ENCODE peak calls at places on chromosomes 13 and 19, in nine cellular contexts. D is stimulated activated effector memory CD8-positive, alpha-beta T cell treated with anti-CD3 and anti-CD28 coated beads, Interleukin-12 subunit alpha, Interleukin-12 subunit beta, amount 100 ng/mL, for 72 hours; F is effector CD4-positive, alpha-beta T cell; Y is pancreas; V is AG08395; U is CD8-positive, alpha-beta T cell; S is NB4; T is adrenal gland; N is T-helper 9 cell. C is an unnamed sample.

GRCh38 chr13:95862401-95862800 is 185.5 kb downstream of the DNAJC3 start:
- DNase-seq in D (no peak), F (no peak), Y (no peak), V (peak; percentile 2), U (no peak), S (no peak), T (no peak), N (no peak), C (no peak)

GRCh38 chr13:99176309-99177276 is 24.1 kb upstream of the UBAC2 start:
- DNase-seq in D (peak; percentile 90), F (peak; percentile 76), Y (peak; percentile 72), V (peak; percentile 78), U (peak; percentile 74), S (peak; percentile 76), T (peak; percentile 69), N (peak; percentile 72), C (peak; percentile 83)

GRCh38 chr13:101026736-101027398 is 352.3 kb upstream of the TMTC4 start:
- DNase-seq in D (no peak), F (no peak), Y (no peak), V (no peak), U (no peak), S (no peak), T (no peak), N (no peak), C (no peak)

GRCh38 chr13:39048806-39049205 is 10.6 kb downstream of the NHLRC3 start:
- DNase-seq in D (no peak), F (no peak), Y (no peak), V (no peak), U (no peak), S (no peak), T (no peak), N (no peak), C (no peak)

GRCh38 chr19:50815443-50815842 is 8.1 kb downstream of the KLK1 start:
- DNase-seq in D (no peak), F (no peak), Y (no peak), V (no peak), U (no peak), S (no peak), T (no peak), N (no peak), C (no peak)

GRCh38 chr19:29836409-29836825 is 24.6 kb downstream of the CCNE1 start:
- DNase-seq in D (peak; percentile 75), F (no peak), Y (no peak), V (no peak), U (no peak), S (no peak), T (no peak), N (no peak), C (no peak)

GRCh38 chr19:7681336-7682174 is 922 bp downstream of the TRAPPC5 start:
- DNase-seq in D (peak; percentile 87), F (peak; percentile 79), Y (peak; percentile 72), V (peak; percentile 86), U (peak; percentile 90), S (peak; percentile 99), T (peak; percentile 92), N (peak; percentile 73), C (peak; percentile 82)

GRCh38 chr19:1026189-1027019 is at the start of gene CNN2:
- DNase-seq in D (peak; percentile 91), F (peak; percentile 55), Y (peak; percentile 84), V (peak; percentile 85), U (peak; percentile 52), S (peak; percentile 73), T (peak; percentile 71), N (peak; percentile 55), C (peak; percentile 87)

GRCh38 chr19:7636691-7637373 is at the start of gene STXBP2:
- DNase-seq in D (peak; percentile 92), F (peak; percentile 90), Y (peak; percentile 95), V (peak; percentile 33), U (peak; percentile 92), S (peak; percentile 84), T (peak; percentile 58), N (peak; percentile 96), C (peak; percentile 85)

GRCh38 chr19:34178276-34178614 is 5.9 kb downstream of the LSM14A start:
- DNase-seq in D (peak; percentile 7), F (no peak), Y (no peak), V (no peak), U (no peak), S (no peak), T (no peak), N (no peak), C (no peak)

GRCh38 chr19:15641901-15642491 is 1.3 kb downstream of the CYP4F3 start:
- DNase-seq in D (peak; percentile 28), F (no peak), Y (no peak), V (no peak), U (no peak), S (peak; percentile 86), T (no peak), N (no peak), C (no peak)

GRCh38 chr19:1825909-1826556 is 14.0 kb upstream of the ATP8B3 start:
- DNase-seq in D (peak; percentile 87), F (peak; percentile 75), Y (peak; percentile 84), V (peak; percentile 95), U (peak; percentile 77), S (peak; percentile 64), T (peak; percentile 91), N (peak; percentile 77), C (peak; percentile 77)

GRCh38 chr13:24605923-24606372 is 74.3 kb upstream of the ATP12A start:
- DNase-seq in D (no peak), F (no peak), Y (peak; percentile 28), V (peak; percentile 43), U (no peak), S (peak; percentile 49), T (no peak), N (no peak), C (no peak)

GRCh38 chr13:114298866-114299265 is 15.4 kb upstream of the CHAMP1 start:
- DNase-seq in D (no peak), F (no peak), Y (no peak), V (no peak), U (no peak), S (no peak), T (no peak), N (no peak), C (no peak)

GRCh38 chr19:50686310-50687032 is 33.1 kb downstream of the SHANK1 start:
- DNase-seq in D (no peak), F (no peak), Y (no peak), V (no peak), U (no peak), S (no peak), T (no peak), N (no peak), C (no peak)

GRCh38 chr13:40446365-40446764 is 220.1 kb downstream of the FOXO1 start:
- DNase-seq in D (no peak), F (no peak), Y (no peak), V (peak; percentile 40), U (no peak), S (no peak), T (no peak), N (no peak), C (no peak)